ENCODE peak calls at places on chromosomes 16 and 17, in four cellular contexts. One of them, this sample, is unnamed.

GRCh38 chr16:50501251-50501650 is 46.9 kb upstream of the NKD1 start:
- DNase-seq in A549: no peak
- DNase-seq in transverse colon: no peak
- DNase-seq in suprapubic skin: no peak
- DNase-seq in this sample: peak

GRCh38 chr16:1532081-1532760 is 1.2 kb upstream of the TMEM204 start:
- DNase-seq in A549: no peak
- DNase-seq in transverse colon: peak
- DNase-seq in suprapubic skin: no peak
- DNase-seq in this sample: peak

GRCh38 chr17:77425791-77426641 is 285.2 kb downstream of the SEC14L1 start:
- DNase-seq in A549: peak
- DNase-seq in transverse colon: peak
- DNase-seq in suprapubic skin: no peak
- DNase-seq in this sample: peak

GRCh38 chr17:29138184-29138955 is 41.8 kb downstream of the MYO18A start:
- DNase-seq in A549: no peak
- DNase-seq in transverse colon: no peak
- DNase-seq in suprapubic skin: no peak
- DNase-seq in this sample: no peak

GRCh38 chr16:88700636-88701482 is 5.3 kb downstream of the RNF166 start:
- DNase-seq in A549: no peak
- DNase-seq in transverse colon: peak
- DNase-seq in suprapubic skin: peak
- DNase-seq in this sample: peak

GRCh38 chr17:50268632-50269287 is 5.5 kb upstream of the TMEM92 start:
- DNase-seq in A549: no peak
- DNase-seq in transverse colon: peak
- DNase-seq in suprapubic skin: no peak
- DNase-seq in this sample: peak

GRCh38 chr16:11877374-11877773 is 26.0 kb upstream of the RSL1D1 start:
- DNase-seq in A549: no peak
- DNase-seq in transverse colon: no peak
- DNase-seq in suprapubic skin: no peak
- DNase-seq in this sample: no peak

GRCh38 chr17:55265434-55266021 is 768 bp downstream of the HLF start:
- DNase-seq in A549: no peak
- DNase-seq in transverse colon: no peak
- DNase-seq in suprapubic skin: no peak
- DNase-seq in this sample: peak

GRCh38 chr17:9271989-9272388 is 250.7 kb downstream of the NTN1 start:
- DNase-seq in A549: no peak
- DNase-seq in transverse colon: no peak
- DNase-seq in suprapubic skin: no peak
- DNase-seq in this sample: no peak

GRCh38 chr16:53848277-53848942 is 144.5 kb downstream of the FTO start:
- DNase-seq in A549: no peak
- DNase-seq in transverse colon: no peak
- DNase-seq in suprapubic skin: no peak
- DNase-seq in this sample: no peak

GRCh38 chr17:2689411-2690164 is 22.0 kb downstream of the CLUH start:
- DNase-seq in A549: no peak
- DNase-seq in transverse colon: no peak
- DNase-seq in suprapubic skin: peak
- DNase-seq in this sample: peak

GRCh38 chr16:77835111-77835510 is 46.7 kb downstream of the VAT1L start:
- DNase-seq in A549: no peak
- DNase-seq in transverse colon: no peak
- DNase-seq in suprapubic skin: no peak
- DNase-seq in this sample: no peak

GRCh38 chr16:77780378-77780837 is 8.0 kb upstream of the VAT1L start:
- DNase-seq in A549: peak
- DNase-seq in transverse colon: no peak
- DNase-seq in suprapubic skin: no peak
- DNase-seq in this sample: no peak

GRCh38 chr16:31112711-31113419 is 4.6 kb upstream of the KAT8 start:
- DNase-seq in A549: no peak
- DNase-seq in transverse colon: no peak
- DNase-seq in suprapubic skin: no peak
- DNase-seq in this sample: no peak

GRCh38 chr17:72590382-72590781 is 469.6 kb downstream of the SOX9 start:
- DNase-seq in A549: peak
- DNase-seq in transverse colon: no peak
- DNase-seq in suprapubic skin: no peak
- DNase-seq in this sample: no peak

GRCh38 chr16:84687715-84688114 is 12.1 kb upstream of the USP10 start:
- DNase-seq in A549: no peak
- DNase-seq in transverse colon: no peak
- DNase-seq in suprapubic skin: peak
- DNase-seq in this sample: peak

GRCh38 chr16:11032922-11033291 is 88.5 kb downstream of the CLEC16A start:
- DNase-seq in A549: no peak
- DNase-seq in transverse colon: peak
- DNase-seq in suprapubic skin: no peak
- DNase-seq in this sample: peak

GRCh38 chr16:69935278-69935711 is 15.8 kb upstream of the CLEC18A start:
- DNase-seq in A549: no peak
- DNase-seq in transverse colon: no peak
- DNase-seq in suprapubic skin: no peak
- DNase-seq in this sample: no peak

GRCh38 chr17:7354262-7354781 is 634 bp upstream of the TMEM95 start:
- DNase-seq in A549: no peak
- DNase-seq in transverse colon: peak
- DNase-seq in suprapubic skin: no peak
- DNase-seq in this sample: no peak

GRCh38 chr16:71460246-71460645 is 1.8 kb downstream of the ZNF23 start:
- DNase-seq in A549: no peak
- DNase-seq in transverse colon: no peak
- DNase-seq in suprapubic skin: no peak
- DNase-seq in this sample: no peak

GRCh38 chr17:8799001-8799850 is at the start of gene MFSD6L:
- DNase-seq in A549: no peak
- DNase-seq in transverse colon: peak
- DNase-seq in suprapubic skin: no peak
- DNase-seq in this sample: no peak

GRCh38 chr17:44130693-44131349 is 7.4 kb upstream of the HDAC5 start:
- DNase-seq in A549: no peak
- DNase-seq in transverse colon: no peak
- DNase-seq in suprapubic skin: no peak
- DNase-seq in this sample: no peak

GRCh38 chr16:14641877-14642276 is 9.1 kb downstream of the BFAR start:
- DNase-seq in A549: no peak
- DNase-seq in transverse colon: no peak
- DNase-seq in suprapubic skin: no peak
- DNase-seq in this sample: no peak

GRCh38 chr17:4221899-4222659 is 41.7 kb downstream of the ANKFY1 start:
- DNase-seq in A549: no peak
- DNase-seq in transverse colon: no peak
- DNase-seq in suprapubic skin: no peak
- DNase-seq in this sample: no peak

GRCh38 chr17:31339906-31340661 is 18.7 kb upstream of the EVI2A start:
- DNase-seq in A549: no peak
- DNase-seq in transverse colon: no peak
- DNase-seq in suprapubic skin: no peak
- DNase-seq in this sample: no peak

GRCh38 chr17:17001076-17001777 is 29.3 kb upstream of the TNFRSF13B start:
- DNase-seq in A549: no peak
- DNase-seq in transverse colon: no peak
- DNase-seq in suprapubic skin: no peak
- DNase-seq in this sample: peak

GRCh38 chr16:89300976-89301360 is 83.5 kb downstream of the ZNF778 start:
- DNase-seq in A549: no peak
- DNase-seq in transverse colon: no peak
- DNase-seq in suprapubic skin: no peak
- DNase-seq in this sample: no peak

GRCh38 chr17:57477483-57478357 is 221.4 kb downstream of the MSI2 start:
- DNase-seq in A549: no peak
- DNase-seq in transverse colon: no peak
- DNase-seq in suprapubic skin: no peak
- DNase-seq in this sample: no peak

GRCh38 chr17:550041-550398 is 164.6 kb downstream of the VPS53 start:
- DNase-seq in A549: no peak
- DNase-seq in transverse colon: no peak
- DNase-seq in suprapubic skin: no peak
- DNase-seq in this sample: no peak

GRCh38 chr17:71709271-71709670 is 411.5 kb upstream of the SOX9 start:
- DNase-seq in A549: no peak
- DNase-seq in transverse colon: no peak
- DNase-seq in suprapubic skin: no peak
- DNase-seq in this sample: no peak

DNA sequence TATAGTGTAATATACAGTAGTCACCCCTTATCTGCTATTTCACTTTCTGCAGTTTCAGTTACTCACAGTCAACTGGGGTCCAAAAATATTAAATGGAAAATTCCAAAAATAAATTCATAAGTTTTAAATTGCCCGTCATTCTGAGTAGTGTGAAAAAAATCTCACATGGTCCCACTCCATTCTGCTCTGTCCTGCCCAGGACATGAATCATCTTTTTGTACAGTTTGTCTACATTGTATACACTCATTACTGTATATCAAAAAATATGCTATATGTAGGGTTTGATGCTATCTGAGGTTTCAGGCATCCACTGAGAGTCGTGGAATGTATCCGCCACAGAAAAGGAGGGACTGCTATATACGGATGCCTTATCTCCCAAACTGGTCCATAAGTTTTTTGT is 16.0 kb upstream of the APPBP2 start:
- DNase-seq in A549: no peak
- DNase-seq in transverse colon: no peak
- DNase-seq in suprapubic skin: no peak
- DNase-seq in this sample: no peak
- TF ChIP-seq EP300 in A549: no peak
- TF ChIP-seq EP300 in transverse colon: no peak
- TF ChIP-seq EP300 in suprapubic skin: no peak
- TF ChIP-seq EP300 in this sample: no peak

GRCh38 chr17:22505660-22506059 is 813.3 kb downstream of the KCNJ18 start:
- DNase-seq in A549: no peak
- DNase-seq in transverse colon: no peak
- DNase-seq in suprapubic skin: no peak
- DNase-seq in this sample: no peak
- TF ChIP-seq CTCF in A549: no peak
- TF ChIP-seq CTCF in transverse colon: no peak
- TF ChIP-seq CTCF in suprapubic skin: no peak
- TF ChIP-seq CTCF in this sample: no peak

GRCh38 chr17:78724544-78724943 is 57.5 kb downstream of the CYTH1 start:
- DNase-seq in A549: no peak
- DNase-seq in transverse colon: no peak
- DNase-seq in suprapubic skin: no peak
- DNase-seq in this sample: no peak

GRCh38 chr17:78723001-78723796 is 58.9 kb downstream of the CYTH1 start:
- DNase-seq in A549: no peak
- DNase-seq in transverse colon: peak
- DNase-seq in suprapubic skin: no peak
- DNase-seq in this sample: peak

GRCh38 chr17:78723957-78724356 is 58.1 kb downstream of the CYTH1 start:
- DNase-seq in A549: no peak
- DNase-seq in transverse colon: no peak
- DNase-seq in suprapubic skin: no peak
- DNase-seq in this sample: no peak

GRCh38 chr17:78719630-78720298 is 62.3 kb downstream of the CYTH1 start:
- DNase-seq in A549: no peak
- DNase-seq in transverse colon: no peak
- DNase-seq in suprapubic skin: no peak
- DNase-seq in this sample: no peak

GRCh38 chr17:78722101-78722761 is 59.8 kb downstream of the CYTH1 start:
- DNase-seq in A549: no peak
- DNase-seq in transverse colon: peak
- DNase-seq in suprapubic skin: no peak
- DNase-seq in this sample: peak
- H3K4me3 ChIP-seq in A549: no peak
- H3K4me3 ChIP-seq in transverse colon: no peak
- H3K4me3 ChIP-seq in suprapubic skin: peak
- H3K4me3 ChIP-seq in this sample: peak

DNA sequence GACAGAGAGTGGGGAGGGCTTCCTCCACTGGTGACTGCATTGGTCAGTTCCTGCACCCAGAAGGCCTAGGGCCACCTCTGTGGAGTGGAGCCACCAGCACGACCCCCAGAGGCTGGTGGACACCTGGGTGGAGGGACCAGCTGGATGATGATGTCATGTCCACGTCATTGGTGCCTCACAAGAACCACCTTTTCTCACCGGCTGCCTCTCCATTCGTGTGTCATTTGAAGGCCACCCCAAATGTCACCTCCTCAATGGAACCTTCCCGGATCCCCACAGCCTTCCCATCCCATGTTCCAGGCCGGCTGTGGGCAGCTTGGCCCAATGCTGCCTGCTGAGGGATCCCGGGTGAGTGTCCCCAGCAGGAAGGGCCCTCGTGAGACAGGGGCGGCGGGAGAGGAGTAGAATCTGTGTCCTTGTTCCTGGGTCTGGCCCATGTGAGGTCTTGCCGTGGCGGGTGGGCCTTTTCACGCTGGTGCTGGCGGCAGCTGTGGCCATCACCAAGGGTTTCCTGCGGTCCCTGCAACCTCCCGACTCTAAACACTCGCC is 9.1 kb upstream of the CHMP6 start:
- DNase-seq in A549: no peak
- DNase-seq in transverse colon: no peak
- DNase-seq in suprapubic skin: peak
- DNase-seq in this sample: no peak
- TF ChIP-seq EP300 in A549: no peak
- TF ChIP-seq EP300 in transverse colon: no peak
- TF ChIP-seq EP300 in suprapubic skin: no peak
- TF ChIP-seq EP300 in this sample: no peak